ENCODE peak calls at places on chromosomes 2 and 18, in four cellular contexts. C is cardiac muscle cell, Z is psoas muscle, I is gastrocnemius medialis. U is an unnamed sample.
A peak's percentile ranks its signal among the peaks of the same experiment; 100 is the strongest.

GRCh38 chr2:26978061-26978596 is 7.7 kb downstream of the MAPRE3 start:
- DNase-seq in I (peak; percentile 77), C (no peak), Z (no peak), U (no peak)

GRCh38 chr2:117674172-117674571 is 140.3 kb upstream of the DDX18 start:
- DNase-seq in I (no peak), C (no peak), Z (no peak), U (no peak)

GRCh38 chr2:119290859-119291587 is 67.4 kb downstream of the STEAP3 start:
- DNase-seq in Z (peak; percentile 74), C (peak; percentile 27), I (peak; percentile 52), U (peak; percentile 79)

GRCh38 chr2:241812730-241813079 is 3.7 kb downstream of the NEU4 start:
- DNase-seq in C (no peak), Z (peak; percentile 32), I (no peak), U (no peak)

GRCh38 chr2:138276367-138276766 is 225.2 kb upstream of the SPOPL start:
- DNase-seq in I (no peak), Z (no peak), C (peak; percentile 9), U (no peak)

GRCh38 chr2:18402888-18403287 is 157.6 kb downstream of the RDH14 start:
- DNase-seq in C (no peak), Z (no peak), I (no peak), U (no peak)

GRCh38 chr2:201363857-201364560 is 6.9 kb upstream of the FLACC1 start:
- DNase-seq in I (no peak), Z (no peak), C (peak; percentile 73), U (no peak)

GRCh38 chr2:119871725-119872124 is 112.0 kb downstream of the PTPN4 start:
- DNase-seq in Z (no peak), C (no peak), I (no peak), U (no peak)

GRCh38 chr18:677951-678363 is 20.5 kb downstream of the TYMS start:
- DNase-seq in I (no peak), Z (no peak), C (no peak), U (no peak)

GRCh38 chr2:10548626-10549025 is 100.5 kb upstream of the ODC1 start:
- DNase-seq in I (no peak), Z (no peak), C (peak; percentile 54), U (no peak)

GRCh38 chr2:120899799-120900198 is 164.1 kb downstream of the GLI2 start:
- DNase-seq in C (no peak), I (no peak), Z (peak; percentile 27), U (no peak)

GRCh38 chr2:85665264-85665937 is 2.6 kb downstream of the SFTPB start:
- DNase-seq in Z (no peak), I (no peak), C (no peak), U (no peak)

GRCh38 chr2:195475336-195475735 is 181.7 kb upstream of the SLC39A10 start:
- DNase-seq in I (no peak), Z (no peak), C (peak; percentile 19), U (no peak)

GRCh38 chr2:213995400-213996105 is 415.3 kb upstream of the VWC2L start:
- DNase-seq in C (peak; percentile 71), Z (no peak), I (no peak), U (no peak)

GRCh38 chr2:70984576-70985282 is 6.3 kb downstream of the ANKRD53 start:
- DNase-seq in Z (peak; percentile 69), I (no peak), C (peak; percentile 62), U (peak; percentile 74)

GRCh38 chr18:48106976-48107781 is 176.7 kb upstream of the SMAD2 start:
- DNase-seq in I (no peak), C (no peak), Z (no peak), U (no peak)

GRCh38 chr2:23531280-23531679 is 146.3 kb downstream of the KLHL29 start:
- DNase-seq in Z (no peak), I (no peak), C (no peak), U (no peak)

GRCh38 chr2:112957511-112957910 is 20.3 kb upstream of the IL36G start:
- DNase-seq in Z (no peak), I (no peak), C (no peak), U (no peak)

GRCh38 chr2:69915050-69915945 is at the start of gene MXD1:
- DNase-seq in C (no peak), I (peak; percentile 15), Z (peak; percentile 66), U (no peak)

GRCh38 chr2:60886962-60887361 is 5.6 kb downstream of the REL start:
- DNase-seq in I (no peak), C (no peak), Z (no peak), U (no peak)
- H3K4me1 ChIP-seq in I (peaks cover 43% of the 10 kb centered on the region), C (peaks cover 29% of the 10 kb centered on the region), Z (peaks cover 21% of the 10 kb centered on the region), U (no peaks in the 10 kb centered on the region)

GRCh38 chr2:46015671-46016070 is 281.5 kb upstream of the EPAS1 start:
- DNase-seq in C (no peak), Z (no peak), I (no peak), U (no peak)

GRCh38 chr2:46013726-46014125 is 283.5 kb upstream of the EPAS1 start:
- DNase-seq in C (no peak), I (no peak), Z (no peak), U (no peak)

GRCh38 chr2:46018773-46019593 is 278.2 kb upstream of the EPAS1 start:
- DNase-seq in C (no peak), I (no peak), Z (no peak), U (no peak)

GRCh38 chr2:46012618-46013240 is 284.5 kb upstream of the EPAS1 start:
- DNase-seq in Z (no peak), C (no peak), I (no peak), U (no peak)

DNA sequence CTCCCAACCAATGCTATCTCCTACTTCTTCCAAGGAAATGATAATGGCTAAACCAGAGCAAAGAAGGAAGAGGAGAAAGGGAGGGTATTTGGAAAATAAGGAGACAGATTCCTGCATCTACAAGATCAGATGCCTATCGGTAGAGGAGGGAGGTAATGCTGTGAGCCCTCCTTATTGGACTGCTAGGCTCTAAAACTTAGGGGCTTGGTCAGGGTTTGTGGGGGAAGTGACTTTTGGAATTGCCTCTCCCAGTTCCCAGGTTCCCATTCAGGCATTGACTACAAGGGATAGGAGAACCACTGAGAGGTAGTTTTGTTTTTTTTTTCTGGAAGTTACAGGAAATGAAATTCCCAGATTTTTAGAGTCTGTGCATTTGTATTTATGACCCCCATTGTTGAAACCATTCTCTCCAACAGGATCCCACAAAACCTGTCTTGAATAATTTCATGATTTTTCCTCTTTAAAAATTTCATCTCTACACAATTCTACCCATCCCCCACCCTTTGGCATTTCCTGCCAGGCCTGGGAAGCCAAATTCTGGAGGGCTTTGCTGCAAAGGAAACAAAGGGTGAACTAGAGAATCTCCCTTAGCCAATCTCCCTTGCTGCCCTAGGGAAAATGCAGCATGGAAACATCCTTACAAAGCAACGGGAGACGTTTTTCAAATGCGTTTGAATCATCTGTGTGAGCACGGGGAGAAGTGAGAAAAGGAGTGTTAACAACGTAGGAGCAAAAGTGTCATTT is 282.1 kb upstream of the EPAS1 start:
- DNase-seq in C (peak; percentile 86), Z (no peak), I (no peak), U (no peak)
- H3K4me3 ChIP-seq in C (no peak overlapping the region), Z (no peak overlapping the region), I (no peak overlapping the region), U (no peak overlapping the region)

GRCh38 chr2:235541016-235541415 is 47.2 kb downstream of the AGAP1 start:
- DNase-seq in Z (no peak), C (no peak), I (no peak), U (no peak)

GRCh38 chr2:235537587-235537986 is 43.7 kb downstream of the AGAP1 start:
- DNase-seq in I (no peak), C (no peak), Z (no peak), U (no peak)

GRCh38 chr2:235538989-235539388 is 45.1 kb downstream of the AGAP1 start:
- DNase-seq in I (no peak), Z (no peak), C (no peak), U (no peak)

GRCh38 chr2:235541838-235542549 is 48.2 kb downstream of the AGAP1 start:
- DNase-seq in I (no peak), C (no peak), Z (no peak), U (no peak)

GRCh38 chr2:235539773-235540172 is 45.9 kb downstream of the AGAP1 start:
- DNase-seq in Z (no peak), C (no peak), I (no peak), U (no peak)
- H3K4me1 ChIP-seq in Z (no peaks in the 10 kb centered on the region), C (no peaks in the 10 kb centered on the region), I (no peaks in the 10 kb centered on the region), U (no peaks in the 10 kb centered on the region)

GRCh38 chr2:136765256-136765735 is at the start of gene THSD7B:
- DNase-seq in Z (no peak), I (no peak), C (no peak), U (no peak)

GRCh38 chr2:136764397-136765255 is 719 bp upstream of the THSD7B start:
- DNase-seq in C (no peak), Z (no peak), I (no peak), U (no peak)

GRCh38 chr2:136765736-136766323 is 485 bp downstream of the THSD7B start:
- DNase-seq in I (no peak), C (no peak), Z (no peak), U (no peak)

GRCh38 chr2:136767030-136767429 is 1.7 kb downstream of the THSD7B start:
- DNase-seq in I (no peak), Z (no peak), C (no peak), U (no peak)

GRCh38 chr2:136770384-136770783 is 5.0 kb downstream of the THSD7B start:
- DNase-seq in I (no peak), Z (no peak), C (no peak), U (no peak)
- H3K4me3 ChIP-seq in I (no peak overlapping the region), Z (no peak overlapping the region), C (no peak overlapping the region), U (no peak overlapping the region)

DNA sequence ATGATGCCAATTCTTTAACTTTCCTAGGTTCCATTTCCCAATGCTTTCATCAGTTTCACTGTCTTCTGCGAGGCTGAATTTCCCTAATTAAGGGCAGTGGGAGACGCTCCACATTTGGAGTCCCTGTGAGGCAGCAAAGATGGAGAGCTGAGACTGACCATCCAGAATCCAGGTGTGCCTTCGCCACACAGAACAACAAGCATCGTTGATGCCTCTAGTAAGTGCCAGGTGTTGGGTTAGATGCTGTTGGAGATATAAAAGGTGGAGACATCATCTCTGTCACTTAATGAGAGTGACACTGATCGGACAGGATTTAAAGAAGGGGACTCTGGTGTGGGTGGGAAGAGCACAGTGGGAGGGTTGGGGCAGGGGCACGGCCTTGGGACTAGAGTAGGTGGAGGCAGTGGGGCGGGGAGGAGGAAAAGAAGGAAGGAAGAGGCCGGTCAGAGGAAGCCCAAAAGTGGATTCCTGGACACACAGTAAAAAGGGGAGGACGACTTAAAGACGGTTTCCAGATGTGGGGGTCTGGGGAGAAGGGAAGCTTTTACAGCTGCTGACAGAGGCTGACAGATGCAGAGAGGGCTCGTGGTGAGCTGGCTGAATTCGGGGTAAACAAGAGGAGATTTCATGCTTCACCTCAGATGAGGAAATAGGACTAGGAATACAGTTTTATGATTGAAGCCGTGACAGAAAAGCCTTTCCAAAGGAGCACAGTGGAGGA is 113.0 kb downstream of the BCL2 start:
- DNase-seq in C (no peak), Z (no peak), I (no peak), U (no peak)
- H3K4me1 ChIP-seq in C (peaks cover 16% of the 10 kb centered on the region), Z (peaks cover 38% of the 10 kb centered on the region), I (peaks cover 10% of the 10 kb centered on the region), U (no peaks in the 10 kb centered on the region)

GRCh38 chr2:186718122-186718521 is 24.3 kb downstream of the FAM171B start:
- DNase-seq in C (no peak), I (no peak), Z (no peak), U (no peak)
- H3K4me3 ChIP-seq in C (no peak overlapping the region), I (no peak overlapping the region), Z (no peak overlapping the region), U (no peak overlapping the region)

DNA sequence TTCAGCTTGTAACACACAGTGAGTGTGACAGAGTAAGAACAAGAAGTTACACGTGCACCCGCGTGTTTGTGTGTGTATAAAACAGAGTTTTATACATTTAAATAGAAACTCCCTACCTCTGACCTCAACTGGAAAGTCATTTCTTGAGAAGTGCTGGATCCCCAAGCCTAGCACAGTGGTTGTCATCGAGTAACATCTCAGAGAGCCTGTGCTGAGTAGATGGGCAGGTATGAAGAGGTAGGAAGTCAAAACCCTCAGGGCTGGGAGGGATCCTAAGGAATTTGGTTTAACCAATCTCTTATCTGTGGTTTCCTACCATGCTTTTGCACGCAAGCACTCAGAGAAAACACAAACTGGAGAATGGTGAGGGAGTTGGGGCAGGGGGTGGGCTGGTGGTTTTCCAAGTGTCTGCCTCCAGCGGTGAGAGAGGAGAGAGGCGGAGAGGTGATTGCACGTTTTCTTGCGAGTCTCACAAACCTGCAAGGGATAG is 9.2 kb downstream of the ACOXL start:
- DNase-seq in C (peak; percentile 42), I (no peak), Z (no peak), U (no peak)
- H3K4me1 ChIP-seq in C (peaks cover 27% of the 10 kb centered on the region), I (no peaks in the 10 kb centered on the region), Z (no peaks in the 10 kb centered on the region), U (no peaks in the 10 kb centered on the region)

U was measured in ascending aorta.